ENCODE peak calls at places on chromosomes 12 and 14, in four cellular contexts. G, K, L and Q are unnamed samples.

GRCh38 chr14:48333221-48333910 is 658.0 kb upstream of the MDGA2 start:
- DNase-seq in G (no peak), L (no peak), K (no peak), Q (no peak)

GRCh38 chr12:109770861-109771670 is 57.4 kb downstream of the FAM222A start:
- DNase-seq in L (no peak), G (peak; percentile 58), K (no peak), Q (no peak)

GRCh38 chr14:91744068-91744480 is 12.2 kb upstream of the CATSPERB start:
- DNase-seq in K (peak; percentile 63), G (no peak), L (no peak), Q (no peak)

GRCh38 chr12:6200266-6201198 is at the start of gene CD9:
- DNase-seq in L (no peak), K (peak; percentile 86), G (peak; percentile 69), Q (no peak)

GRCh38 chr14:68970096-68970612 is 8.9 kb downstream of the ACTN1 start:
- DNase-seq in L (peak; percentile 56), K (no peak), G (no peak), Q (no peak)

GRCh38 chr14:92755495-92755894 is 7.1 kb upstream of the LGMN start:
- DNase-seq in L (no peak), G (no peak), K (no peak), Q (no peak)

GRCh38 chr12:50222275-50222783 is 55.2 kb upstream of the CERS5 start:
- DNase-seq in G (peak; percentile 67), K (peak; percentile 25), L (no peak), Q (no peak)

GRCh38 chr14:88999137-88999536 is 174.7 kb downstream of the TTC8 start:
- DNase-seq in G (no peak), L (no peak), K (no peak), Q (no peak)

GRCh38 chr12:10861366-10861765 is 12.1 kb upstream of the PRR4 start:
- DNase-seq in G (no peak), K (no peak), L (no peak), Q (no peak)

GRCh38 chr12:108595711-108596647 is 1.9 kb downstream of the TMEM119 start:
- DNase-seq in G (no peak), L (no peak), K (no peak), Q (no peak)

GRCh38 chr14:61586539-61587396 is 108.5 kb upstream of the HIF1A start:
- DNase-seq in G (no peak), L (no peak), K (no peak), Q (no peak)

GRCh38 chr12:8594072-8594471 is 18.6 kb downstream of the AICDA start:
- DNase-seq in G (no peak), K (no peak), L (no peak), Q (no peak)

GRCh38 chr12:50589650-50590435 is 85.1 kb downstream of the DIP2B start:
- DNase-seq in L (no peak), K (no peak), G (peak; percentile 64), Q (no peak)

GRCh38 chr14:105141486-105142281 is 26.9 kb downstream of the JAG2 start:
- DNase-seq in L (no peak), K (no peak), G (peak; percentile 53), Q (no peak)

GRCh38 chr12:48882325-48882687 is 16.6 kb upstream of the RND1 start:
- DNase-seq in G (no peak), K (peak; percentile 20), L (no peak), Q (no peak)

GRCh38 chr14:89214221-89214965 is 202.6 kb downstream of the FOXN3 start:
- DNase-seq in G (no peak), L (no peak), K (peak; percentile 96), Q (no peak)

GRCh38 chr14:23094666-23095195 is at the start of gene ACIN1:
- DNase-seq in G (peak; percentile 89), L (no peak), K (peak; percentile 78), Q (peak; percentile 50)

GRCh38 chr14:60266021-60266937 is 17.3 kb downstream of the PPM1A start:
- DNase-seq in L (no peak), K (peak; percentile 36), G (no peak), Q (no peak)

GRCh38 chr12:41345071-41345470 is 157.0 kb downstream of the PDZRN4 start:
- DNase-seq in G (no peak), K (no peak), L (no peak), Q (no peak)

GRCh38 chr12:117076410-117077372 is 22.5 kb downstream of the TESC start:
- DNase-seq in L (no peak), K (no peak), G (no peak), Q (no peak)

GRCh38 chr12:3305904-3306619 is 184.9 kb upstream of the PRMT8 start:
- DNase-seq in K (no peak), L (no peak), G (no peak), Q (no peak)

GRCh38 chr12:41992692-41993215 is 151.9 kb downstream of the GXYLT1 start:
- DNase-seq in G (no peak), L (no peak), K (no peak), Q (no peak)

GRCh38 chr12:25585021-25585523 is 32.0 kb upstream of the LMNTD1 start:
- DNase-seq in L (no peak), G (no peak), K (peak; percentile 25), Q (no peak)

GRCh38 chr12:132505105-132505851 is 15.3 kb downstream of the FBRSL1 start:
- DNase-seq in K (peak; percentile 42), L (no peak), G (no peak), Q (no peak)

GRCh38 chr14:98252819-98253218 is 1019.2 kb downstream of the BCL11B start:
- DNase-seq in K (no peak), G (no peak), L (no peak), Q (no peak)

GRCh38 chr12:120445911-120446909 is at the start of the genes GATC and TRIAP1:
- DNase-seq in K (peak; percentile 85), L (peak; percentile 78), G (peak; percentile 96), Q (no peak)

GRCh38 chr12:31591308-31591901 is 469 bp upstream of the DENND5B start:
- DNase-seq in G (no peak), K (peak; percentile 33), L (no peak), Q (no peak)

GRCh38 chr12:124681779-124682391 is 114.5 kb upstream of the NCOR2 start:
- DNase-seq in K (no peak), G (no peak), L (no peak), Q (no peak)

GRCh38 chr14:49954171-49954631 is 61.3 kb downstream of the ARF6 start:
- DNase-seq in G (no peak), K (no peak), L (no peak), Q (no peak)

GRCh38 chr12:11130999-11131398 is 3.4 kb downstream of the TAS2R30 start:
- DNase-seq in G (no peak), K (no peak), L (no peak), Q (no peak)

GRCh38 chr14:25136811-25137210 is 86.9 kb upstream of the STXBP6 start:
- DNase-seq in L (no peak), G (no peak), K (no peak), Q (no peak)

GRCh38 chr12:89082354-89082753 is 269.9 kb downstream of the DUSP6 start:
- DNase-seq in K (no peak), G (no peak), L (no peak), Q (no peak)

GRCh38 chr12:12357697-12358476 is 1.0 kb downstream of the BORCS5 start:
- DNase-seq in L (no peak), G (no peak), K (no peak), Q (no peak)

GRCh38 chr14:35866595-35867279 is 40.6 kb downstream of the BRMS1L start:
- DNase-seq in L (no peak), K (no peak), G (no peak), Q (no peak)

GRCh38 chr14:95222151-95222631 is 64.9 kb upstream of the DICER1 start:
- DNase-seq in K (no peak), L (no peak), G (no peak), Q (peak; percentile 59)